ENCODE peak calls at places on chromosomes 6 and 20, in four cellular contexts. One of them, this sample, is unnamed.

GRCh38 chr20:5670874-5671273 is 79.3 kb upstream of the SHLD1 start:
- DNase-seq in mesenchymal stem cell: no peak
- DNase-seq in neural progenitor cell: no peak
- DNase-seq in fibroblast of lung: no peak
- DNase-seq in this sample: no peak

GRCh38 chr6:130713144-130713543 is 114.1 kb upstream of the SMLR1 start:
- DNase-seq in mesenchymal stem cell: no peak
- DNase-seq in neural progenitor cell: peak; percentile 85
- DNase-seq in fibroblast of lung: no peak
- DNase-seq in this sample: peak; percentile 39

GRCh38 chr6:154440022-154440421 is 70.5 kb downstream of the CNKSR3 start:
- DNase-seq in mesenchymal stem cell: no peak
- DNase-seq in neural progenitor cell: no peak
- DNase-seq in fibroblast of lung: no peak
- DNase-seq in this sample: no peak

GRCh38 chr6:107827541-107827940 is 3.4 kb upstream of the SCML4 start:
- DNase-seq in mesenchymal stem cell: no peak
- DNase-seq in neural progenitor cell: no peak
- DNase-seq in fibroblast of lung: no peak
- DNase-seq in this sample: no peak

GRCh38 chr20:50297498-50298348 is 107.1 kb downstream of the CEBPB start:
- DNase-seq in mesenchymal stem cell: no peak
- DNase-seq in neural progenitor cell: no peak
- DNase-seq in fibroblast of lung: no peak
- DNase-seq in this sample: no peak

GRCh38 chr6:108100003-108100402 is 25.5 kb upstream of the OSTM1 start:
- DNase-seq in mesenchymal stem cell: no peak
- DNase-seq in neural progenitor cell: no peak
- DNase-seq in fibroblast of lung: no peak
- DNase-seq in this sample: no peak

GRCh38 chr20:41276317-41276751 is 41.2 kb downstream of the ZHX3 start:
- DNase-seq in mesenchymal stem cell: no peak
- DNase-seq in neural progenitor cell: peak; percentile 21
- DNase-seq in fibroblast of lung: peak; percentile 35
- DNase-seq in this sample: no peak

GRCh38 chr20:61053487-61054277 is 198.4 kb upstream of the CDH4 start:
- DNase-seq in mesenchymal stem cell: no peak
- DNase-seq in neural progenitor cell: no peak
- DNase-seq in fibroblast of lung: no peak
- DNase-seq in this sample: no peak

DNA sequence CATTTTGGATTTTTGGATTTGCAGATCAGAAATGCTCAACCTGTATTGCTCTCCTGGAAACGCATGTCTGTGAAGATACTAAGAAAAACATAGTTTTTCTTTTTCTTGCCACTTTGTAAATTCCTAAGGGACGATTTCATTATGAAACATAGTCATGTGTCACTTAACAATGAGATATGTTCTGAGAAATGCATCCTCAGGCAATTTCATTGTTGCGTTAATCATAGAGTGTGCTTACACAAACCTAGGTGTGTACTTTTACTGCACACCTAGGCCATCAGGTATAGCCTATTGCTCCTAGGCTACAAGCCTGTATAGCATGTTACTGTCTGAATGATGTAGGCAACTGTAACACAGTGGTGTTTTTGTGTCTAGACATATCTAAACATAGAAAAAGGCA is 13.4 kb upstream of the THEMIS start:
- DNase-seq in mesenchymal stem cell: no peak
- DNase-seq in neural progenitor cell: no peak
- DNase-seq in fibroblast of lung: no peak
- DNase-seq in this sample: no peak
- H3K4me1 ChIP-seq in mesenchymal stem cell: no peaks in the 10 kb centered on the region
- H3K4me1 ChIP-seq in neural progenitor cell: no peaks in the 10 kb centered on the region
- H3K4me1 ChIP-seq in fibroblast of lung: no peaks in the 10 kb centered on the region
- H3K4me1 ChIP-seq in this sample: no peaks in the 10 kb centered on the region

GRCh38 chr6:51473996-51474975 is 613.1 kb downstream of the PKHD1 start:
- DNase-seq in mesenchymal stem cell: no peak
- DNase-seq in neural progenitor cell: no peak
- DNase-seq in fibroblast of lung: no peak
- DNase-seq in this sample: no peak
- H3K4me1 ChIP-seq in mesenchymal stem cell: no peaks in the 10 kb centered on the region
- H3K4me1 ChIP-seq in neural progenitor cell: peaks cover 41% of the 10 kb centered on the region
- H3K4me1 ChIP-seq in fibroblast of lung: no peaks in the 10 kb centered on the region
- H3K4me1 ChIP-seq in this sample: no peaks in the 10 kb centered on the region

GRCh38 chr20:53750827-53751393 is 157.3 kb upstream of the ZNF217 start:
- DNase-seq in mesenchymal stem cell: peak; percentile 95
- DNase-seq in neural progenitor cell: no peak
- DNase-seq in fibroblast of lung: peak; percentile 81
- DNase-seq in this sample: peak; percentile 81

GRCh38 chr20:53749499-53749898 is 155.9 kb upstream of the ZNF217 start:
- DNase-seq in mesenchymal stem cell: no peak
- DNase-seq in neural progenitor cell: no peak
- DNase-seq in fibroblast of lung: no peak
- DNase-seq in this sample: no peak

GRCh38 chr20:53752971-53753879 is 159.6 kb upstream of the ZNF217 start:
- DNase-seq in mesenchymal stem cell: peak; percentile 63
- DNase-seq in neural progenitor cell: no peak
- DNase-seq in fibroblast of lung: no peak
- DNase-seq in this sample: peak; percentile 44

GRCh38 chr20:53752583-53752970 is 158.9 kb upstream of the ZNF217 start:
- DNase-seq in mesenchymal stem cell: no peak
- DNase-seq in neural progenitor cell: no peak
- DNase-seq in fibroblast of lung: no peak
- DNase-seq in this sample: no peak

GRCh38 chr20:53751394-53752368 is 158.0 kb upstream of the ZNF217 start:
- DNase-seq in mesenchymal stem cell: peak; percentile 30
- DNase-seq in neural progenitor cell: no peak
- DNase-seq in fibroblast of lung: no peak
- DNase-seq in this sample: no peak
- H3K4me1 ChIP-seq in mesenchymal stem cell: peaks cover 7% of the 10 kb centered on the region
- H3K4me1 ChIP-seq in neural progenitor cell: peaks cover 40% of the 10 kb centered on the region
- H3K4me1 ChIP-seq in fibroblast of lung: peaks cover 8% of the 10 kb centered on the region
- H3K4me1 ChIP-seq in this sample: peaks cover 59% of the 10 kb centered on the region

GRCh38 chr6:105800398-105800797 is 285.7 kb upstream of the PRDM1 start:
- DNase-seq in mesenchymal stem cell: no peak
- DNase-seq in neural progenitor cell: no peak
- DNase-seq in fibroblast of lung: no peak
- DNase-seq in this sample: no peak

GRCh38 chr6:105798057-105798456 is 288.1 kb upstream of the PRDM1 start:
- DNase-seq in mesenchymal stem cell: peak; percentile 74
- DNase-seq in neural progenitor cell: no peak
- DNase-seq in fibroblast of lung: peak; percentile 92
- DNase-seq in this sample: peak; percentile 33

GRCh38 chr6:105795913-105796517 is 290.1 kb upstream of the PRDM1 start:
- DNase-seq in mesenchymal stem cell: peak; percentile 59
- DNase-seq in neural progenitor cell: no peak
- DNase-seq in fibroblast of lung: no peak
- DNase-seq in this sample: no peak

GRCh38 chr6:105797313-105797970 is 288.7 kb upstream of the PRDM1 start:
- DNase-seq in mesenchymal stem cell: no peak
- DNase-seq in neural progenitor cell: no peak
- DNase-seq in fibroblast of lung: no peak
- DNase-seq in this sample: no peak

DNA sequence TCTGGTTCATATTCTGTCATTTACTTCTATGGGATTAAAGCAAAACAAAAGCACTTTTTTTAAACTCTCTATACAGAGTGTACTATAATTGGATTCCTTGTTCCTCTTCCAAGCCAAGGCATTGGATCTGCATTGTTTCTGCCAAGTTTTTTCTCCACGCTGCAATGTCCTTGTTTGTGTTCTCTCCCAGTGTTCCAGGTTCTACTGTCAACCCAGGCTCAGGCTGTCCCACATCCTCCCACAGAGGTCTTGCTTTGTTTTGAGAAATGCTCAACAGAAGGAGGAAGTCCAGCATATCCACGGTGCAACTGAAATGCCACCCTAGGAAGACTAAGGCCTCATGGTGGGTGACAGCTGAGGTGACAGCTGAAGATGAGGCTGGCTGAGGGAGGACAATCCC is 287.1 kb upstream of the PRDM1 start:
- DNase-seq in mesenchymal stem cell: no peak
- DNase-seq in neural progenitor cell: no peak
- DNase-seq in fibroblast of lung: peak; percentile 40
- DNase-seq in this sample: no peak
- H3K4me1 ChIP-seq in mesenchymal stem cell: no peaks in the 10 kb centered on the region
- H3K4me1 ChIP-seq in neural progenitor cell: peaks cover 8% of the 10 kb centered on the region
- H3K4me1 ChIP-seq in fibroblast of lung: peaks cover 6% of the 10 kb centered on the region
- H3K4me1 ChIP-seq in this sample: peaks cover 12% of the 10 kb centered on the region

This sample was measured in A673.